ENCODE peak calls at places on chromosomes 2 and 18, in five cellular contexts. One of them, this sample, is unnamed. For H3K9me3, the result is how much of the 10 kb centered on the place peaks cover.

GRCh38 chr2:189865836-189866235 is 81.6 kb downstream of the PMS1 start:
- DNase-seq in uterus: no peak
- DNase-seq in transverse colon: no peak
- DNase-seq in naive thymus-derived CD4-positive, alpha-beta T cell: no peak
- DNase-seq in psoas muscle: no peak
- DNase-seq in this sample: no peak

GRCh38 chr2:235003096-235003775 is 51.4 kb downstream of the SH3BP4 start:
- DNase-seq in transverse colon: no peak
- DNase-seq in naive thymus-derived CD4-positive, alpha-beta T cell: no peak
- DNase-seq in uterus: no peak
- DNase-seq in psoas muscle: no peak
- DNase-seq in this sample: no peak

GRCh38 chr2:105674859-105675541 is 69.7 kb upstream of the NCK2 start:
- DNase-seq in psoas muscle: no peak
- DNase-seq in transverse colon: no peak
- DNase-seq in uterus: no peak
- DNase-seq in naive thymus-derived CD4-positive, alpha-beta T cell: no peak
- DNase-seq in this sample: no peak

GRCh38 chr2:118667964-118668363 is 179.5 kb downstream of the EN1 start:
- DNase-seq in psoas muscle: no peak
- DNase-seq in transverse colon: no peak
- DNase-seq in naive thymus-derived CD4-positive, alpha-beta T cell: no peak
- DNase-seq in uterus: no peak
- DNase-seq in this sample: no peak

GRCh38 chr2:154143105-154143504 is 271.4 kb downstream of the GALNT13 start:
- DNase-seq in naive thymus-derived CD4-positive, alpha-beta T cell: no peak
- DNase-seq in psoas muscle: no peak
- DNase-seq in uterus: no peak
- DNase-seq in transverse colon: no peak
- DNase-seq in this sample: no peak

GRCh38 chr18:48802543-48803428 is 148.0 kb downstream of the SMAD7 start:
- DNase-seq in psoas muscle: no peak
- DNase-seq in uterus: peak
- DNase-seq in transverse colon: peak
- DNase-seq in naive thymus-derived CD4-positive, alpha-beta T cell: peak
- DNase-seq in this sample: peak

GRCh38 chr2:202034249-202035088 is 814 bp downstream of the FZD7 start:
- DNase-seq in naive thymus-derived CD4-positive, alpha-beta T cell: peak
- DNase-seq in psoas muscle: peak
- DNase-seq in uterus: peak
- DNase-seq in transverse colon: peak
- DNase-seq in this sample: peak

GRCh38 chr2:59594671-59595222 is 958.7 kb downstream of the BCL11A start:
- DNase-seq in transverse colon: no peak
- DNase-seq in psoas muscle: no peak
- DNase-seq in uterus: no peak
- DNase-seq in naive thymus-derived CD4-positive, alpha-beta T cell: peak
- DNase-seq in this sample: no peak

GRCh38 chr2:27932396-27932795 is 41.9 kb downstream of the BABAM2 start:
- DNase-seq in uterus: no peak
- DNase-seq in psoas muscle: no peak
- DNase-seq in naive thymus-derived CD4-positive, alpha-beta T cell: no peak
- DNase-seq in transverse colon: no peak
- DNase-seq in this sample: no peak

GRCh38 chr2:173555833-173556232 is 201.2 kb downstream of the CDCA7 start:
- DNase-seq in transverse colon: no peak
- DNase-seq in naive thymus-derived CD4-positive, alpha-beta T cell: no peak
- DNase-seq in psoas muscle: no peak
- DNase-seq in uterus: no peak
- DNase-seq in this sample: no peak

GRCh38 chr2:15842771-15843666 is 97.3 kb upstream of the MYCN start:
- DNase-seq in psoas muscle: no peak
- DNase-seq in naive thymus-derived CD4-positive, alpha-beta T cell: no peak
- DNase-seq in uterus: no peak
- DNase-seq in transverse colon: no peak
- DNase-seq in this sample: no peak

GRCh38 chr2:58447586-58447985 is 206.5 kb upstream of the FANCL start:
- DNase-seq in psoas muscle: no peak
- DNase-seq in transverse colon: no peak
- DNase-seq in uterus: no peak
- DNase-seq in naive thymus-derived CD4-positive, alpha-beta T cell: no peak
- DNase-seq in this sample: no peak

DNA sequence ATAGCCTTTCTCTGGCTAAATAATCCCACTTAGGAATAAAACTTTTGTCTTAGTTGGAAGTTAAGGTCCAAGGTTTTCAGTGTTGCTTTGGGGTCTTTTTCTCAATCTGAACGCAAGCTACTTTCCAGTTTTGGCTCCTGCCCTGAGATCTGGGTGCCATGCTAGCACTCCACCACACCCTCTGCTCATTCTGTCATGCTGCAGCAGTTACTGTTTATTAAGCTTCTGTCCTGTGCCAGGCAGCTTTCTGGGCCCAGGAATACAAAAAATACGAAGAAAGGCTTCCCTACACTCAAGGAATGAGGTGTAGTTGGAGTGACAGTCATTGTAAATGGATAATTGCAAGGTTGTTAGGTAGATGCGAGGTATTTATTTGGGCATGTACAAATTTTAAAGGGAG is 46.3 kb upstream of the RTN4 start:
- DNase-seq in uterus: no peak
- DNase-seq in naive thymus-derived CD4-positive, alpha-beta T cell: no peak
- DNase-seq in transverse colon: no peak
- DNase-seq in psoas muscle: no peak
- DNase-seq in this sample: no peak
- H3K27ac ChIP-seq in uterus: no peak
- H3K27ac ChIP-seq in naive thymus-derived CD4-positive, alpha-beta T cell: no peak
- H3K27ac ChIP-seq in transverse colon: peak
- H3K27ac ChIP-seq in psoas muscle: peak
- H3K27ac ChIP-seq in this sample: peak

DNA sequence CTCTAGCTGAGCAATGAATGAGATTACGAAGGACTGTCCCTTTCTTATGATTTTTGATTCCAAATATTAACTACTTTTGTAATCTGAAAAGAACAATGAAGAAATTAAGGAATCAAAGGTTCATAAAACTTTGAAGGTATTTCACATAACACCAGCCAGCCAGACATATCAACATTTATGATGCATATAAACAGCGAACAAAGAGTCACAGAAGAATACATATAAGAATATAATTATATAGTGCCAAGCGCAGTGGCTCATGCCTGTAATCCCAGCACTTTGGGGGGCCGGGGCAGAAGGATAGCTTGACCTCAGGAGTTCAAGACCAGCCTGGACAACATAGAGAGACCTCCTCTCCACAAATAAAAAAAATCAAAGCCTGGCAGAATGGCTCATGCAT is 34.1 kb downstream of the PIAS2 start:
- DNase-seq in naive thymus-derived CD4-positive, alpha-beta T cell: no peak
- DNase-seq in transverse colon: no peak
- DNase-seq in psoas muscle: no peak
- DNase-seq in uterus: no peak
- DNase-seq in this sample: no peak
- H3K9me3 ChIP-seq in naive thymus-derived CD4-positive, alpha-beta T cell: under half
- H3K9me3 ChIP-seq in transverse colon: under half
- H3K9me3 ChIP-seq in psoas muscle: under half
- H3K9me3 ChIP-seq in uterus: under half
- H3K9me3 ChIP-seq in this sample: under half

DNA sequence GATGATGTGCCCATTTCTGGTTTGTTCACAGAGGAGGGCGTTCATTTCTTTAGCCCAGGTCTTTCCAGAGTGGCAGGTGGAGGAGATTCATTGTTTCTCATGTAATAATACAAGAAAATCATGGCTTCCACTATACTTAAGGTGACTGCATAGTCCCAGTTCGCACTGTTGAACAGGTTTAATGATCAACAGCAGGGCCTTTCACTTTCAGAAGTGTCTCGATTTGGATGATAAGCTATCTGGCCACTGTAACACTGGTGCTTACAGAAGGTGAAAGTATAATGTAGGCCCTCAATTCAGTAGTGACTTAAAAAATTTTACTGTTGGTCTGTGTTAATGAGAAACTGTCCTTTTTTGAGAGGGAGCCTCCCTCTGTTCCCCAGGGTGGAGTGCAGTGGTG is 1.4 kb downstream of the RMC1 start:
- DNase-seq in naive thymus-derived CD4-positive, alpha-beta T cell: no peak
- DNase-seq in transverse colon: no peak
- DNase-seq in uterus: no peak
- DNase-seq in psoas muscle: no peak
- DNase-seq in this sample: no peak
- H3K27ac ChIP-seq in naive thymus-derived CD4-positive, alpha-beta T cell: peak
- H3K27ac ChIP-seq in transverse colon: no peak
- H3K27ac ChIP-seq in uterus: no peak
- H3K27ac ChIP-seq in psoas muscle: no peak
- H3K27ac ChIP-seq in this sample: peak

DNA sequence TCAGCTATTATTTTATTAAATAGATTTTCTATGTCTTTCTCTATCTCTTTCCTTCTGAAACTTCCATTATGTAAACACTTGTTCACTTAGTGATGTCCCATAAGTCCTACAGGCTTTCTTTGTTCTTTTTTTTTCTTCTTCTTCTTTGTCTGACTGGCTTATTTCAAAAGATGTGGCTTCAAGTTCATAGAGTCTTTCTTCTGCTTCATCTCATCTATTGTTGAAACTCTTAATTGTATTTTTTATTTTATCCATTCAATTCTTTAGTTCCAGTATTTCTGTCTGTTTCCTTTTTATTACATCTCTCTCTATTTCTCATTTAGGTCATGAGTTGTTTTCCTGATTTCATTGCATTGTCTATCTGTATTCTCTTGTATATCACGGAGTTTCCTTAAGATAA is 38.5 kb downstream of the BOD1L2 start:
- DNase-seq in uterus: no peak
- DNase-seq in psoas muscle: no peak
- DNase-seq in naive thymus-derived CD4-positive, alpha-beta T cell: no peak
- DNase-seq in transverse colon: no peak
- DNase-seq in this sample: no peak
- H3K9me3 ChIP-seq in uterus: under half
- H3K9me3 ChIP-seq in psoas muscle: under half
- H3K9me3 ChIP-seq in naive thymus-derived CD4-positive, alpha-beta T cell: under half
- H3K9me3 ChIP-seq in transverse colon: under half
- H3K9me3 ChIP-seq in this sample: under half

GRCh38 chr2:137896467-137896866 is 67.8 kb upstream of the HNMT start:
- DNase-seq in uterus: no peak
- DNase-seq in naive thymus-derived CD4-positive, alpha-beta T cell: no peak
- DNase-seq in transverse colon: no peak
- DNase-seq in psoas muscle: no peak
- DNase-seq in this sample: no peak

GRCh38 chr2:137900421-137901141 is 63.7 kb upstream of the HNMT start:
- DNase-seq in transverse colon: no peak
- DNase-seq in psoas muscle: no peak
- DNase-seq in uterus: no peak
- DNase-seq in naive thymus-derived CD4-positive, alpha-beta T cell: no peak
- DNase-seq in this sample: no peak

GRCh38 chr2:137893145-137893544 is 71.1 kb upstream of the HNMT start:
- DNase-seq in uterus: no peak
- DNase-seq in naive thymus-derived CD4-positive, alpha-beta T cell: no peak
- DNase-seq in psoas muscle: no peak
- DNase-seq in transverse colon: no peak
- DNase-seq in this sample: no peak

DNA sequence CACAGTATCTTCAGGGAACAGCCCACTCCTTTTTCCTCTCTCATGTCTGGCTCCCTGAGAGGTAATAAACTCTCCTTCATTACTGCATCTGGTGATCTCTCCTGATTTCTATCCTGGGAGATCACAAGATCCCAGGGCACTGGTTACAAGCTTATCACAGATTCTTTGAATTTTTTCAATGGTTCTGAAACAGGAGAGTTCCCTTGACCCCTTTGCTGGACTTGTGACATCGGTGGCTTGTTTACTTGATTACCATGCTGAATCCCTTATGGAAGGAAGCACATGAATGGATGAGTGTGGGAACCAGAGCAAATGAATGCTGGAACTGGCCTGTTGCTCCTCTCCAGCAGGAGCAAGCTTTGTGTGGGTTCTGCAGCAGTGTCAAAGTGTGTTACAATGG is 67.2 kb upstream of the HNMT start:
- DNase-seq in psoas muscle: no peak
- DNase-seq in naive thymus-derived CD4-positive, alpha-beta T cell: no peak
- DNase-seq in transverse colon: no peak
- DNase-seq in uterus: no peak
- DNase-seq in this sample: no peak
- H3K27ac ChIP-seq in psoas muscle: no peak
- H3K27ac ChIP-seq in naive thymus-derived CD4-positive, alpha-beta T cell: no peak
- H3K27ac ChIP-seq in transverse colon: no peak
- H3K27ac ChIP-seq in uterus: no peak
- H3K27ac ChIP-seq in this sample: no peak

GRCh38 chr2:43285987-43286386 is 59.6 kb upstream of the ZFP36L2 start:
- DNase-seq in naive thymus-derived CD4-positive, alpha-beta T cell: no peak
- DNase-seq in transverse colon: no peak
- DNase-seq in uterus: no peak
- DNase-seq in psoas muscle: no peak
- DNase-seq in this sample: no peak
- H3K9me3 ChIP-seq in naive thymus-derived CD4-positive, alpha-beta T cell: under half
- H3K9me3 ChIP-seq in transverse colon: under half
- H3K9me3 ChIP-seq in uterus: under half
- H3K9me3 ChIP-seq in psoas muscle: under half
- H3K9me3 ChIP-seq in this sample: under half

GRCh38 chr2:158095912-158096311 is 5.8 kb upstream of the UPP2 start:
- DNase-seq in transverse colon: no peak
- DNase-seq in naive thymus-derived CD4-positive, alpha-beta T cell: no peak
- DNase-seq in uterus: no peak
- DNase-seq in psoas muscle: no peak
- DNase-seq in this sample: no peak

GRCh38 chr2:158098171-158098570 is 3.5 kb upstream of the UPP2 start:
- DNase-seq in psoas muscle: no peak
- DNase-seq in uterus: no peak
- DNase-seq in transverse colon: no peak
- DNase-seq in naive thymus-derived CD4-positive, alpha-beta T cell: no peak
- DNase-seq in this sample: no peak

GRCh38 chr2:158094487-158095092 is 7.1 kb upstream of the UPP2 start:
- DNase-seq in psoas muscle: no peak
- DNase-seq in transverse colon: peak
- DNase-seq in naive thymus-derived CD4-positive, alpha-beta T cell: no peak
- DNase-seq in uterus: no peak
- DNase-seq in this sample: no peak

GRCh38 chr2:158097481-158097880 is 4.2 kb upstream of the UPP2 start:
- DNase-seq in naive thymus-derived CD4-positive, alpha-beta T cell: no peak
- DNase-seq in uterus: no peak
- DNase-seq in transverse colon: no peak
- DNase-seq in psoas muscle: no peak
- DNase-seq in this sample: no peak

DNA sequence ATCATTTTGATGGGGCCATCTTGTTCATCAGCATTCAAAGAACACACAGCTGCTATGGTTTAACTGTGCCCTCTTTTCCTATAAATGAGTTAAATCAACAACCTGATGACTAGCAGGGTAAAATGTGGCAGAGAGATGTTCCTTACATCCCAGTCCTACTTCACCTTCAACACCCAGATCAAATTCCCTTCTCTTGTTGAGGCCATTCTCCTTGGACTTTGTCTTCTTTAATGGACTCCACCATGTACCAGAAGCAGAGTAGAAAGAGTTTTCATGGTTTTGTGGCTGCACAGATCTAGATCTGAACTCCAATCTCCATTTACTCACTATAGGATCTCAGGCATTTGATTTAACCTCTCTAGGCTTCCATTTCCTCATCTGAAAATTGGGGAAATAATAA is 6.4 kb upstream of the UPP2 start:
- DNase-seq in naive thymus-derived CD4-positive, alpha-beta T cell: no peak
- DNase-seq in transverse colon: no peak
- DNase-seq in psoas muscle: no peak
- DNase-seq in uterus: no peak
- DNase-seq in this sample: no peak
- H3K27ac ChIP-seq in naive thymus-derived CD4-positive, alpha-beta T cell: no peak
- H3K27ac ChIP-seq in transverse colon: peak
- H3K27ac ChIP-seq in psoas muscle: no peak
- H3K27ac ChIP-seq in uterus: no peak
- H3K27ac ChIP-seq in this sample: no peak

This sample was measured in tibial artery.